ENCODE peak calls at places on chromosome 7, in four cellular contexts. A is mesothelial cell of epicardium; Z is activated CD4-positive, CD25-positive, alpha-beta regulatory T cell treated with anti-CD3 and anti-CD28 coated beads, Interleukin-2, amount 50 U/mL, for 72 hours; N is ascending aorta. M is an unnamed sample.

GRCh38 chr7:94223375-94224084 is 171.2 kb upstream of the COL1A2 start:
- DNase-seq in A (no peak), Z (no peak), N (no peak), M (no peak)

GRCh38 chr7:11607676-11608075 is 224.3 kb downstream of the THSD7A start:
- DNase-seq in A (no peak), Z (no peak), N (no peak), M (no peak)

GRCh38 chr7:39910108-39910869 is 39.8 kb upstream of the CDK13 start:
- DNase-seq in A (no peak), Z (no peak), N (no peak), M (peak)

GRCh38 chr7:141697211-141697871 is 4.6 kb downstream of the DENND11 start:
- DNase-seq in A (no peak), Z (no peak), N (no peak), M (no peak)

GRCh38 chr7:137950263-137950621 is 51.6 kb downstream of the CREB3L2 start:
- DNase-seq in A (no peak), Z (no peak), N (no peak), M (no peak)

GRCh38 chr7:47912332-47912731 is 35.9 kb downstream of the PKD1L1 start:
- DNase-seq in A (no peak), Z (no peak), N (peak), M (no peak)

GRCh38 chr7:95469187-95469586 is 16.6 kb upstream of the ASB4 start:
- DNase-seq in A (no peak), Z (no peak), N (no peak), M (no peak)

GRCh38 chr7:5491251-5492044 is 67.8 kb upstream of the TNRC18 start:
- DNase-seq in A (no peak), Z (no peak), N (no peak), M (peak)

GRCh38 chr7:5594616-5595544 is 171.2 kb upstream of the TNRC18 start:
- DNase-seq in A (no peak), Z (no peak), N (no peak), M (peak)

GRCh38 chr7:114426824-114427223 is 12.2 kb downstream of the FOXP2 start:
- DNase-seq in A (no peak), Z (no peak), N (no peak), M (no peak)

GRCh38 chr7:93228302-93228701 is 2.0 kb upstream of the HEPACAM2 start:
- DNase-seq in A (no peak), Z (no peak), N (no peak), M (peak)

GRCh38 chr7:68694656-68695055 is 903.6 kb upstream of the AUTS2 start:
- DNase-seq in A (no peak), Z (no peak), N (no peak), M (no peak)

GRCh38 chr7:110131344-110131743 is 959.6 kb upstream of the LRRN3 start:
- DNase-seq in A (no peak), Z (no peak), N (no peak), M (no peak)

GRCh38 chr7:3112499-3113134 is 69.0 kb upstream of the CARD11 start:
- DNase-seq in A (no peak), Z (no peak), N (no peak), M (no peak)

GRCh38 chr7:145151651-145152050 is 315.8 kb upstream of the TPK1 start:
- DNase-seq in A (no peak), Z (no peak), N (no peak), M (no peak)

GRCh38 chr7:46764100-46764941 is 817.6 kb downstream of the TNS3 start:
- DNase-seq in A (no peak), Z (no peak), N (peak), M (peak)

GRCh38 chr7:12210179-12211053 is 678 bp upstream of the TMEM106B start:
- DNase-seq in A (no peak), Z (no peak), N (no peak), M (no peak)

GRCh38 chr7:20581956-20582355 is 33.5 kb upstream of the ABCB5 start:
- DNase-seq in A (no peak), Z (no peak), N (no peak), M (no peak)

GRCh38 chr7:142381727-142382409 is 124.0 kb upstream of the PRSS58 start:
- DNase-seq in A (no peak), Z (no peak), N (no peak), M (no peak)

GRCh38 chr7:21942955-21943354 is 2.7 kb downstream of the CDCA7L start:
- DNase-seq in A (no peak), Z (no peak), N (no peak), M (no peak)

GRCh38 chr7:95468071-95468470 is 17.7 kb upstream of the ASB4 start:
- DNase-seq in A (no peak), Z (no peak), N (no peak), M (no peak)

GRCh38 chr7:143882611-143883078 is 19.3 kb downstream of the TCAF1 start:
- DNase-seq in A (peak), Z (no peak), N (no peak), M (peak)

GRCh38 chr7:28178537-28178936 is 2.1 kb downstream of the JAZF1 start:
- DNase-seq in A (no peak), Z (no peak), N (no peak), M (no peak)

GRCh38 chr7:91264083-91264923 is at the start of gene FZD1:
- DNase-seq in A (peak), Z (peak), N (peak), M (peak)

GRCh38 chr7:33509251-33509650 is 379.9 kb downstream of the BBS9 start:
- DNase-seq in A (no peak), Z (no peak), N (no peak), M (no peak)

GRCh38 chr7:151056286-151057037 is 1.2 kb downstream of the CDK5 start:
- DNase-seq in A (no peak), Z (no peak), N (no peak), M (no peak)

GRCh38 chr7:128796325-128796724 is 4.6 kb downstream of the CCDC136 start:
- DNase-seq in A (no peak), Z (no peak), N (no peak), M (no peak)

GRCh38 chr7:111531993-111532392 is 30.3 kb downstream of the IMMP2L start:
- DNase-seq in A (no peak), Z (no peak), N (no peak), M (no peak)

GRCh38 chr7:27526991-27527722 is 135.5 kb downstream of the HIBADH start:
- DNase-seq in A (no peak), Z (no peak), N (no peak), M (no peak)

GRCh38 chr7:122299935-122300606 is 4.5 kb downstream of the FEZF1 start:
- DNase-seq in A (no peak), Z (no peak), N (no peak), M (no peak)

GRCh38 chr7:56007891-56008290 is 43.4 kb downstream of the PSPH start:
- DNase-seq in A (no peak), Z (no peak), N (no peak), M (no peak)

GRCh38 chr7:113730309-113730955 is 188.4 kb downstream of the PPP1R3A start:
- DNase-seq in A (no peak), Z (no peak), N (no peak), M (no peak)